ENCODE peak calls at places on chromosomes 4 and X, in five cellular contexts. One of them, this sample, is unnamed. For H3K4me1, the result is how much of the 10 kb centered on the place peaks cover.

GRCh38 chrX:24002167-24002566 is 24.8 kb downstream of the KLHL15 start:
- DNase-seq in endodermal cell: no peak
- DNase-seq in upper lobe of left lung: no peak
- DNase-seq in stomach: no peak
- DNase-seq in cardiac muscle cell: no peak
- DNase-seq in this sample: no peak

GRCh38 chrX:34918856-34919255 is 23.7 kb upstream of the FAM47B start:
- DNase-seq in endodermal cell: peak
- DNase-seq in cardiac muscle cell: peak
- DNase-seq in stomach: no peak
- DNase-seq in upper lobe of left lung: no peak
- DNase-seq in this sample: no peak

GRCh38 chr4:100823066-100823992 is 305.5 kb upstream of the EMCN start:
- DNase-seq in stomach: no peak
- DNase-seq in cardiac muscle cell: no peak
- DNase-seq in endodermal cell: no peak
- DNase-seq in upper lobe of left lung: no peak
- DNase-seq in this sample: no peak

GRCh38 chr4:10701702-10702460 is 17.3 kb upstream of the CLNK start:
- DNase-seq in cardiac muscle cell: no peak
- DNase-seq in endodermal cell: no peak
- DNase-seq in upper lobe of left lung: no peak
- DNase-seq in stomach: no peak
- DNase-seq in this sample: no peak

GRCh38 chr4:105092356-105092755 is 54.3 kb upstream of the TET2 start:
- DNase-seq in endodermal cell: no peak
- DNase-seq in stomach: no peak
- DNase-seq in upper lobe of left lung: no peak
- DNase-seq in cardiac muscle cell: peak
- DNase-seq in this sample: no peak

GRCh38 chr4:84224522-84224921 is 274.6 kb downstream of the NKX6-1 start:
- DNase-seq in upper lobe of left lung: no peak
- DNase-seq in cardiac muscle cell: no peak
- DNase-seq in endodermal cell: no peak
- DNase-seq in stomach: no peak
- DNase-seq in this sample: no peak

GRCh38 chrX:143945171-143945570 is 61.3 kb downstream of the UBE2NL start:
- DNase-seq in stomach: no peak
- DNase-seq in cardiac muscle cell: no peak
- DNase-seq in upper lobe of left lung: no peak
- DNase-seq in endodermal cell: no peak
- DNase-seq in this sample: no peak

GRCh38 chrX:6228720-6229119 is at the start of gene NLGN4X:
- DNase-seq in stomach: no peak
- DNase-seq in cardiac muscle cell: no peak
- DNase-seq in endodermal cell: peak
- DNase-seq in upper lobe of left lung: no peak
- DNase-seq in this sample: no peak

GRCh38 chrX:114626323-114626722 is 42.4 kb downstream of the HTR2C start:
- DNase-seq in endodermal cell: no peak
- DNase-seq in cardiac muscle cell: peak
- DNase-seq in upper lobe of left lung: no peak
- DNase-seq in stomach: no peak
- DNase-seq in this sample: no peak

GRCh38 chr4:48960988-48961635 is 25.0 kb upstream of the CWH43 start:
- DNase-seq in cardiac muscle cell: no peak
- DNase-seq in upper lobe of left lung: no peak
- DNase-seq in endodermal cell: no peak
- DNase-seq in stomach: no peak
- DNase-seq in this sample: no peak

GRCh38 chr4:98293089-98293887 is 32.1 kb downstream of the RAP1GDS1 start:
- DNase-seq in cardiac muscle cell: peak
- DNase-seq in stomach: no peak
- DNase-seq in upper lobe of left lung: no peak
- DNase-seq in endodermal cell: no peak
- DNase-seq in this sample: no peak

GRCh38 chr4:146900295-146900694 is 45.4 kb downstream of the TTC29 start:
- DNase-seq in stomach: no peak
- DNase-seq in cardiac muscle cell: no peak
- DNase-seq in upper lobe of left lung: no peak
- DNase-seq in endodermal cell: no peak
- DNase-seq in this sample: no peak

GRCh38 chr4:123832173-123833026 is 435.8 kb downstream of the SPRY1 start:
- DNase-seq in stomach: no peak
- DNase-seq in endodermal cell: no peak
- DNase-seq in upper lobe of left lung: no peak
- DNase-seq in cardiac muscle cell: peak
- DNase-seq in this sample: no peak

GRCh38 chrX:119790977-119791436 is 423 bp downstream of the RPL39 start:
- DNase-seq in endodermal cell: peak
- DNase-seq in stomach: no peak
- DNase-seq in cardiac muscle cell: peak
- DNase-seq in upper lobe of left lung: peak
- DNase-seq in this sample: peak

GRCh38 chr4:110442309-110442708 is 33.6 kb upstream of the ENPEP start:
- DNase-seq in cardiac muscle cell: no peak
- DNase-seq in stomach: no peak
- DNase-seq in upper lobe of left lung: no peak
- DNase-seq in endodermal cell: peak
- DNase-seq in this sample: no peak

GRCh38 chr4:94408549-94409374 is 43.0 kb upstream of the PDLIM5 start:
- DNase-seq in stomach: no peak
- DNase-seq in endodermal cell: no peak
- DNase-seq in upper lobe of left lung: no peak
- DNase-seq in cardiac muscle cell: peak
- DNase-seq in this sample: no peak

GRCh38 chr4:94352996-94353395 is 10.4 kb upstream of the HPGDS start:
- DNase-seq in endodermal cell: no peak
- DNase-seq in stomach: no peak
- DNase-seq in cardiac muscle cell: peak
- DNase-seq in upper lobe of left lung: no peak
- DNase-seq in this sample: no peak

GRCh38 chrX:71378752-71379151 is 12.6 kb downstream of the TAF1 start:
- DNase-seq in upper lobe of left lung: no peak
- DNase-seq in cardiac muscle cell: peak
- DNase-seq in endodermal cell: no peak
- DNase-seq in stomach: no peak
- DNase-seq in this sample: no peak

GRCh38 chrX:63764946-63765345 is 20.1 kb downstream of the ARHGEF9 start:
- DNase-seq in upper lobe of left lung: no peak
- DNase-seq in stomach: no peak
- DNase-seq in cardiac muscle cell: no peak
- DNase-seq in endodermal cell: no peak
- DNase-seq in this sample: no peak

GRCh38 chr4:86453044-86453501 is 93.2 kb upstream of the MAPK10 start:
- DNase-seq in upper lobe of left lung: peak
- DNase-seq in endodermal cell: no peak
- DNase-seq in cardiac muscle cell: peak
- DNase-seq in stomach: no peak
- DNase-seq in this sample: no peak

GRCh38 chrX:106711375-106711774 is 15.1 kb upstream of the RNF128 start:
- DNase-seq in cardiac muscle cell: no peak
- DNase-seq in endodermal cell: no peak
- DNase-seq in upper lobe of left lung: no peak
- DNase-seq in stomach: no peak
- DNase-seq in this sample: no peak

GRCh38 chr4:174045381-174045780 is 238.1 kb downstream of the FBXO8 start:
- DNase-seq in upper lobe of left lung: no peak
- DNase-seq in stomach: no peak
- DNase-seq in endodermal cell: no peak
- DNase-seq in cardiac muscle cell: no peak
- DNase-seq in this sample: no peak

GRCh38 chr4:173503330-173504180 is 26.5 kb downstream of the HAND2 start:
- DNase-seq in upper lobe of left lung: no peak
- DNase-seq in endodermal cell: peak
- DNase-seq in cardiac muscle cell: no peak
- DNase-seq in stomach: no peak
- DNase-seq in this sample: no peak

GRCh38 chrX:72046447-72046846 is 85.3 kb downstream of the RTL5 start:
- DNase-seq in stomach: no peak
- DNase-seq in upper lobe of left lung: no peak
- DNase-seq in endodermal cell: no peak
- DNase-seq in cardiac muscle cell: no peak
- DNase-seq in this sample: no peak

GRCh38 chrX:111823068-111823467 is 52.9 kb upstream of the TRPC5OS start:
- DNase-seq in cardiac muscle cell: no peak
- DNase-seq in stomach: no peak
- DNase-seq in endodermal cell: peak
- DNase-seq in upper lobe of left lung: no peak
- DNase-seq in this sample: no peak

GRCh38 chr4:54541426-54542118 is 116.2 kb upstream of the KIT start:
- DNase-seq in cardiac muscle cell: peak
- DNase-seq in stomach: no peak
- DNase-seq in endodermal cell: peak
- DNase-seq in upper lobe of left lung: no peak
- DNase-seq in this sample: no peak

GRCh38 chr4:112002301-112002700 is 143.0 kb upstream of the FAM241A start:
- DNase-seq in endodermal cell: peak
- DNase-seq in cardiac muscle cell: no peak
- DNase-seq in stomach: no peak
- DNase-seq in upper lobe of left lung: no peak
- DNase-seq in this sample: no peak

GRCh38 chr4:139686988-139687387 is 21.4 kb downstream of the MGST2 start:
- DNase-seq in cardiac muscle cell: no peak
- DNase-seq in upper lobe of left lung: no peak
- DNase-seq in endodermal cell: no peak
- DNase-seq in stomach: no peak
- DNase-seq in this sample: no peak

GRCh38 chr4:139696491-139696890 is 30.9 kb downstream of the MGST2 start:
- DNase-seq in upper lobe of left lung: no peak
- DNase-seq in stomach: no peak
- DNase-seq in cardiac muscle cell: no peak
- DNase-seq in endodermal cell: no peak
- DNase-seq in this sample: no peak

GRCh38 chr4:139694522-139694921 is 28.9 kb downstream of the MGST2 start:
- DNase-seq in upper lobe of left lung: no peak
- DNase-seq in stomach: no peak
- DNase-seq in endodermal cell: no peak
- DNase-seq in cardiac muscle cell: no peak
- DNase-seq in this sample: no peak

GRCh38 chr4:139689093-139689722 is 23.6 kb downstream of the MGST2 start:
- DNase-seq in endodermal cell: no peak
- DNase-seq in upper lobe of left lung: no peak
- DNase-seq in stomach: no peak
- DNase-seq in cardiac muscle cell: no peak
- DNase-seq in this sample: no peak

GRCh38 chr4:139692300-139693012 is 26.8 kb downstream of the MGST2 start:
- DNase-seq in upper lobe of left lung: no peak
- DNase-seq in stomach: no peak
- DNase-seq in cardiac muscle cell: no peak
- DNase-seq in endodermal cell: peak
- DNase-seq in this sample: no peak
- TF ChIP-seq CTCF in upper lobe of left lung: no peak
- TF ChIP-seq CTCF in stomach: no peak
- TF ChIP-seq CTCF in cardiac muscle cell: peak
- TF ChIP-seq CTCF in endodermal cell: peak
- TF ChIP-seq CTCF in this sample: no peak

DNA sequence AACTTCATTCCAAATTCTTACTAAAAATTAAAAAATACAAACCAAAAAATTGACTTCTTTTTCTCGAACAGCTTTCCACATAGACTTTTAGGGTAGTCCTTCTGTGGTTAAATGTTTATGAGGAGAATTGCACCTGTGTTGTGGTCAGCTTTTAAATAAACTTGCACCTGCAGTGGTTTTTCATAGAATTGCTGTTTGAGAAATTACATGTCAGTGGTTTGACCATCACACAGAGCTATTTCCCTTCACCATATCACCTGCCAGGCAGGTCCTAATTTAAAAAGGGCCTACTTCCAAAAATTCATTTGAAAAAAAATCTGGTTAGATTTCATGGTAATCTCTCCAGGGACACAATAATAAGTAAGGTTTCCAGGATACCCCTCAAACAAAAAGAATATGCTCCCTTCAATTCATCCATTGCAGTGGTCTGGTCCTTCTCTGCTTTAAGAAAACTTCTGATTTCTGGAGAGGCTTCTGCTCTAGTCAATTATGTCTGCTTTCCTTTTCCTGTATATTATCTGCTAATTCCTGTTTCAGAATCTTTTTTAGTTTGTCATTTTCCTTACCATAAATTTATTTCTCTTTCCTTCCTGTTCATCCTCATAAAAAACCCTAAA is 9.8 kb upstream of the UTP3 start:
- DNase-seq in stomach: no peak
- DNase-seq in upper lobe of left lung: no peak
- DNase-seq in endodermal cell: no peak
- DNase-seq in cardiac muscle cell: no peak
- DNase-seq in this sample: no peak
- H3K4me1 ChIP-seq in stomach: under half
- H3K4me1 ChIP-seq in upper lobe of left lung: under half
- H3K4me1 ChIP-seq in endodermal cell: under half
- H3K4me1 ChIP-seq in cardiac muscle cell: under half
- H3K4me1 ChIP-seq in this sample: under half

DNA sequence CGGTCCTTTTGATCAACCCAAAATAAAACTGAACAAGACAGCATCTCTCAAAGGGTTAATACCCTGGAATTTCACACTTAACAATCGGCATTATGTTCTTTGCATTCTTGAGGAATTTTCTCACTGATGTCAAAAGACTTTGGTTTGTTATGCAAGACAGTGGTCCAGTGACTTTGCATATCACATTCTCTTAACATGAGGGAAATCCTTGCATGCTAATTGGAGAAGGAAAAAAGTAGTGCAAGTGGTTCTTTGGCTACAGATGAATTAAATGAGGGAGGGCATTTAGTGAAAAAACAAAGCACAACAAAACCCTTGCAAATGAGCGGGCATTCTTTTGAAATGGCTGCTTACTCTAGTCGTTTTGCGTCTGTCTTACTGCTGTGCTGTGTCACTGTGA is 105.1 kb upstream of the LIMCH1 start:
- DNase-seq in upper lobe of left lung: no peak
- DNase-seq in stomach: no peak
- DNase-seq in cardiac muscle cell: peak
- DNase-seq in endodermal cell: peak
- DNase-seq in this sample: no peak
- H3K27ac ChIP-seq in upper lobe of left lung: peak
- H3K27ac ChIP-seq in stomach: no peak
- H3K27ac ChIP-seq in cardiac muscle cell: no peak
- H3K27ac ChIP-seq in endodermal cell: peak
- H3K27ac ChIP-seq in this sample: no peak

DNA sequence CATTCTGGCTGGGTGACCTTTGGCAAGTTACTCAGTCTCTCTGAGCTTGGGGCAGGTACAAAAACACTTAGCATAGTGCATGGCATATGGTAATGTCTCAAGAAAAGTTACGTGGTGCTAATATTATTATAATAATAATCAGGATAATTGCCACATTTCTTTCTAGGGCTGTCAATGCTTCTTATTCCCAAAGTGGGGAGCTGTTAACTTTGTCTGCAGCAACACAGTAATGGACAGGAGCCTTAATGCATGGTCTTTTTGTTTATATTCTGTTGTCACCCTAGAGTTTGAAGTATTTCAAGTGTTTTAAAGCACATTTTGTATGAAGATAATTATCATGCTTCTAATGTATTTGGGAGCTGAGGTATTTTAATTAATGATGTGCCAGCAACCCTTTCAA is 121.8 kb downstream of the FHIP1A start:
- DNase-seq in cardiac muscle cell: peak
- DNase-seq in endodermal cell: no peak
- DNase-seq in upper lobe of left lung: no peak
- DNase-seq in stomach: no peak
- DNase-seq in this sample: no peak
- TF ChIP-seq CTCF in cardiac muscle cell: peak
- TF ChIP-seq CTCF in endodermal cell: peak
- TF ChIP-seq CTCF in upper lobe of left lung: no peak
- TF ChIP-seq CTCF in stomach: no peak
- TF ChIP-seq CTCF in this sample: no peak

This sample was measured in CD8-positive, alpha-beta T cell.